ENCODE peak calls at places on chromosomes 4 and X, in six cellular contexts. F, L, S, H, W and B are unnamed samples.

GRCh38 chrX:40105791-40106676 is 8.3 kb upstream of the BCOR start:
- DNase-seq in S (no peak), W (peak), H (peak), L (peak), F (peak), B (peak)

GRCh38 chr4:4712800-4713528 is 146.5 kb upstream of the MSX1 start:
- DNase-seq in S (no peak), L (no peak), F (no peak), H (no peak), W (peak), B (no peak)

GRCh38 chr4:24664956-24665355 is 80.6 kb upstream of the DHX15 start:
- DNase-seq in L (peak), S (no peak), F (no peak), H (no peak), W (no peak), B (no peak)

GRCh38 chrX:16516473-16516872 is 133.5 kb upstream of the S100G start:
- DNase-seq in W (no peak), H (no peak), F (no peak), L (no peak), S (no peak), B (no peak)

GRCh38 chrX:81337805-81338204 is 135.9 kb downstream of the SH3BGRL start:
- DNase-seq in W (no peak), F (no peak), L (no peak), H (no peak), S (no peak), B (no peak)

GRCh38 chr4:158934996-158935669 is 166.3 kb downstream of the FNIP2 start:
- DNase-seq in L (no peak), F (no peak), W (peak), S (no peak), H (no peak), B (no peak)

GRCh38 chrX:13059676-13060499 is 15.5 kb upstream of the FAM9C start:
- DNase-seq in H (no peak), S (no peak), L (peak), W (no peak), F (no peak), B (no peak)

GRCh38 chrX:11758400-11759171 is 549 bp downstream of the MSL3 start:
- DNase-seq in F (peak), W (peak), H (peak), L (peak), S (peak), B (peak)

GRCh38 chrX:36957425-36958328 is 50.5 kb upstream of the FAM47C start:
- DNase-seq in F (peak), S (peak), W (peak), H (peak), L (peak), B (no peak)

GRCh38 chr4:19455196-19455595 is 796.5 kb upstream of the SLIT2 start:
- DNase-seq in F (no peak), H (no peak), W (no peak), L (no peak), S (no peak), B (peak)

GRCh38 chr4:128163177-128164117 is 102.3 kb downstream of the LARP1B start:
- DNase-seq in S (no peak), W (peak), F (no peak), H (no peak), L (peak), B (no peak)

GRCh38 chrX:23012162-23012561 is 12.4 kb downstream of the DDX53 start:
- DNase-seq in W (no peak), H (peak), S (no peak), L (no peak), F (no peak), B (no peak)

GRCh38 chr4:157514711-157515110 is 294.2 kb downstream of the GRIA2 start:
- DNase-seq in L (no peak), F (peak), W (peak), S (no peak), H (peak), B (peak)
- TF ChIP-seq CTCF in L (peak), F (peak), W (peak), S (no peak), H (peak), B (peak)

GRCh38 chr4:2755821-2756690 is at the start of gene TNIP2:
- DNase-seq in W (peak), F (peak), S (peak), L (peak), H (peak), B (peak)
- TF ChIP-seq CTCF in W (no peak), F (no peak), S (no peak), L (peak), H (peak), B (no peak)

DNA sequence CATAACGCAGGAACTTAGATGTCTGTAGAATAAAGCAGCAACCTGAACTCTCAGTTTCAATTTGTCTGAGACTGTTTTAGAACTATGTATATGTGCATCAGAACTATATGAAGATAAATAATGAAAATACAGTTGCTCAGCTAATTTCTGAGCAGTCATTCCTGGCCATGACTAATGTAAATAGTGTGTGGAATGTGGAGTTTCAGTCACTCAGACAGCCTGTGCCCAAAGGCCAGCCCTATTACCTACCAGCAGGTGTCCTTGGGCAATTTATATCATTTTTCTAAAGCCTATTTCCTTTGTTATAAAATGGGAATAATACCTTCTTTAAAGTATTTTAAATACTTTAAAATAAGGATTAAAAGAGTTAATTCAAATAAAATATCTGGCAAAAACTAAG is 56.0 kb upstream of the RELL1 start:
- DNase-seq in S (no peak), L (no peak), W (no peak), F (no peak), H (no peak), B (no peak)
- TF ChIP-seq CTCF in S (no peak), L (no peak), W (no peak), F (no peak), H (no peak), B (no peak)

GRCh38 chrX:5991393-5991792 is 237.3 kb downstream of the NLGN4X start:
- DNase-seq in S (no peak), W (no peak), F (no peak), L (no peak), H (no peak), B (no peak)
- TF ChIP-seq CTCF in S (no peak), W (no peak), F (no peak), L (no peak), H (no peak), B (no peak)

GRCh38 chr4:48445704-48446103 is 37.4 kb upstream of the SLC10A4 start:
- DNase-seq in L (peak), F (no peak), H (no peak), W (peak), S (no peak), B (no peak)
- TF ChIP-seq CTCF in L (peak), F (peak), H (peak), W (no peak), S (no peak), B (peak)

DNA sequence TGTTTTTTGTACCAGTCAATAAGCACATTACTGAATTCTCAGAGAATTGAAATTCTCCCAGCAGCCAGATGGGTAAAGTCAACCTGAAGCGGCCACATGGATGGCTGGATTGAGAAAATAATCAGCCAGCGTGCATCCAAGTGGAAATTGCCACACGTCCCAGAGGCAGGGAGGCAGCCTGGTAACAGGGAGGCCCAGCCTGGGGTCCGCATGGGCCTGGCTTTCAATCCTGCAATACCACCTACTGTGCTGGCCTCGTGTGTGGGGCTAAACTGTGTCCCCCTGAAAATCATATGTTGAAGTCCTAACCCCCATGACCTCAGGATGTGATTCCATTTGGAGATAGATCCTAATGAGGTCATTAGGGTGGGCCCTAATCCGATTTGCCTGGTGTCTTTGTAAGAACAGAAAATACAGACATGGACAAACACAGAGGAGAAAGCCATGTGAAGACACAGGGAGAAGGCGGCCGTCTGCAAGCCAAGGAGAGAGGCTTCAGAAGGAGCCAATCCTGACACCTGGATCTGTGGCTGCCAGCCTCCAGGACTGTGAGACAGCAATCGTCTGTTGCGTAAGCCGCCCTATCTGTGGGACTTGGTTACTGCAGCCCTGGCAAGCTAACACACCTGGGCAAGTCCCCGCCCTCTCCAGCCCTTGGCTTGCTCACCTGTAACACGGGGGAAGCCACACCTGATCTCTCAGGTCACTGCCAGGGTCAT is 90.3 kb downstream of the JAKMIP1 start:
- DNase-seq in S (no peak), W (peak), L (no peak), H (no peak), F (no peak), B (peak)
- TF ChIP-seq CTCF in S (no peak), W (peak), L (no peak), H (no peak), F (peak), B (peak)

DNA sequence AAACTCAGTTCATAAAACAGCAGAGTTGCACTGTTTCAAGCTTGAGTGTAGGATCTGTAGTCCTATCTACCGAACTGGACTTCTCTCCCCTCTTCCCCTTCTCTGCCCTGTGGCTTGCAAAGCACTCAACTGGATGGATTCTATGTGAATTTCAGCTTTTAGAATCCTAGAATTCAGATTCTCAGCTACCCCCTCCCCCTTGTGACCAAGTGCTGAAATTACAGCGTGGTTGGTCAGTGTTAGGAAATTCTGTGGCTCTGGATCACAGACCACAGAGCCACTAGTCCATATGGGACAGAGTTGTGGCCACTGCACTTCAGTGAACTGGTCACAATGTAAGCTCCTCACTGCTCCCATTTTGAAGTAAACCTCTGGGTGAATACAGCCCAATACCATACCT is 64.6 kb upstream of the TRPC5 start:
- DNase-seq in L (no peak), S (no peak), F (peak), W (peak), H (peak), B (peak)
- TF ChIP-seq CTCF in L (peak), S (no peak), F (peak), W (peak), H (peak), B (peak)

GRCh38 chrX:8755813-8756212 is 23.9 kb upstream of the ANOS1 start:
- DNase-seq in W (no peak), L (no peak), H (no peak), S (no peak), F (no peak), B (no peak)

GRCh38 chrX:8749697-8750096 is 17.8 kb upstream of the ANOS1 start:
- DNase-seq in W (no peak), H (no peak), S (no peak), L (no peak), F (no peak), B (no peak)

GRCh38 chrX:8760021-8760420 is 28.1 kb upstream of the ANOS1 start:
- DNase-seq in F (no peak), L (no peak), W (no peak), H (no peak), S (no peak), B (no peak)

DNA sequence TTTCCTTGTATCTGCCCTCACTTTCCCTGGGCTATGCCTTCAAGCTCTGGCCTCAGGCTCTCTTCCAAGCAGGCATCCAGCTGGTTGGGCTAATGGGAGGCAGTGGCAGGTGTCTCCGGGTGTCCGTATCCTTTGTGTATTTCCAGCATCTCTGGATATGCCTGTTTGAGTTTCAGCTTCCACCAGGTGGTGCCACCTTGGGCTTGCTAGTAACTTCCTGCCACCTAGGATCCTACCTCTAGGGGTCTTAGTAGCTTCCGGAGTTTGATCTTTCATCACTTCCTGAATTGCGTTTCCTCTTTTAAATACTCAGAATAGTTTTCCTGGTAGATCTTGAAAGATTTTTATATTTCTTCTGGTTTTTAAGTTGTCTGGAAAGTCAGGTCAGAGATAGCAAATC is 23.2 kb upstream of the ANOS1 start:
- DNase-seq in H (no peak), L (no peak), S (no peak), F (no peak), W (peak), B (no peak)
- TF ChIP-seq CTCF in H (no peak), L (no peak), S (no peak), F (peak), W (peak), B (no peak)